ENCODE peak calls at places on chromosome 21, in four cellular contexts. C, R, V and J are unnamed samples.
A peak's percentile ranks its signal among the peaks of the same experiment; 100 is the strongest.

GRCh38 chr21:16587141-16587570 is 857.4 kb downstream of the USP25 start:
- DNase-seq in C (peak; percentile 29), R (peak; percentile 32), V (peak; percentile 73), J (no peak)

GRCh38 chr21:36063375-36064084 is 3.2 kb upstream of the SETD4 start:
- DNase-seq in C (no peak), R (no peak), V (no peak), J (no peak)

GRCh38 chr21:29309703-29310102 is 11.0 kb downstream of the BACH1 start:
- DNase-seq in C (no peak), R (no peak), V (no peak), J (no peak)

GRCh38 chr21:33362044-33362555 is 37.3 kb downstream of the IFNAR1 start:
- DNase-seq in C (no peak), R (no peak), V (no peak), J (peak; percentile 73)

GRCh38 chr21:21366277-21366676 is 368.1 kb downstream of the NCAM2 start:
- DNase-seq in C (no peak), R (no peak), V (no peak), J (no peak)

GRCh38 chr21:24995206-24995605 is 612.1 kb downstream of the MRPL39 start:
- DNase-seq in C (no peak), R (no peak), V (peak; percentile 41), J (no peak)

GRCh38 chr21:26116456-26117011 is 54.0 kb downstream of the APP start:
- DNase-seq in C (no peak), R (no peak), V (peak; percentile 49), J (no peak)

GRCh38 chr21:35563885-35564451 is 496.4 kb downstream of the SETD4 start:
- DNase-seq in C (no peak), R (peak; percentile 77), V (peak; percentile 97), J (no peak)

GRCh38 chr21:24428539-24429186 is 1178.6 kb downstream of the MRPL39 start:
- DNase-seq in C (no peak), R (no peak), V (no peak), J (no peak)

GRCh38 chr21:27734146-27734545 is 767.3 kb upstream of the ADAMTS5 start:
- DNase-seq in C (no peak), R (peak; percentile 49), V (peak; percentile 53), J (no peak)

GRCh38 chr21:21788591-21788990 is 790.4 kb downstream of the NCAM2 start:
- DNase-seq in C (no peak), R (no peak), V (no peak), J (no peak)

GRCh38 chr21:28714795-28715464 is 277.7 kb downstream of the LTN1 start:
- DNase-seq in C (no peak), R (peak; percentile 46), V (peak; percentile 88), J (no peak)

GRCh38 chr21:37407719-37408455 is 41.3 kb downstream of the DYRK1A start:
- DNase-seq in C (no peak), R (no peak), V (peak; percentile 63), J (no peak)

GRCh38 chr21:37909936-37910335 is 6.3 kb downstream of the KCNJ6 start:
- DNase-seq in C (no peak), R (no peak), V (no peak), J (no peak)

GRCh38 chr21:37631319-37632117 is 264.9 kb downstream of the DYRK1A start:
- DNase-seq in C (peak; percentile 9), R (no peak), V (no peak), J (no peak)

GRCh38 chr21:35469446-35469845 is 420.3 kb upstream of the RUNX1 start:
- DNase-seq in C (no peak), R (no peak), V (peak; percentile 80), J (no peak)

GRCh38 chr21:25169370-25169769 is 437.9 kb downstream of the MRPL39 start:
- DNase-seq in C (no peak), R (no peak), V (no peak), J (no peak)

GRCh38 chr21:25733859-25734653 is 648 bp downstream of the ATP5PF start:
- DNase-seq in C (no peak), R (peak; percentile 1), V (peak; percentile 36), J (no peak)

GRCh38 chr21:25878334-25878733 is 143.6 kb downstream of the GABPA start:
- DNase-seq in C (no peak), R (no peak), V (peak; percentile 32), J (no peak)

GRCh38 chr21:37365657-37366487 is 701 bp upstream of the DYRK1A start:
- DNase-seq in C (peak; percentile 19), R (no peak), V (peak; percentile 34), J (peak; percentile 47)

GRCh38 chr21:33670076-33670475 is 27.8 kb downstream of the ITSN1 start:
- DNase-seq in C (no peak), R (no peak), V (no peak), J (no peak)

GRCh38 chr21:36542312-36543101 is 62.6 kb upstream of the CLDN14 start:
- DNase-seq in C (no peak), R (no peak), V (no peak), J (no peak)

GRCh38 chr21:36747815-36748381 is 49.0 kb downstream of the SIM2 start:
- DNase-seq in C (no peak), R (no peak), V (peak; percentile 16), J (no peak)

GRCh38 chr21:35850029-35850428 is 210.3 kb downstream of the SETD4 start:
- DNase-seq in C (no peak), R (peak; percentile 27), V (peak; percentile 35), J (no peak)

GRCh38 chr21:27771938-27772505 is 805.1 kb upstream of the ADAMTS5 start:
- DNase-seq in C (no peak), R (no peak), V (no peak), J (no peak)

GRCh38 chr21:27261676-27262075 is 294.8 kb upstream of the ADAMTS5 start:
- DNase-seq in C (no peak), R (no peak), V (no peak), J (no peak)

GRCh38 chr21:17460094-17460493 is 52.7 kb upstream of the CXADR start:
- DNase-seq in C (no peak), R (no peak), V (peak; percentile 33), J (no peak)

GRCh38 chr21:16742116-16742515 is 770.7 kb upstream of the CXADR start:
- DNase-seq in C (no peak), R (no peak), V (peak; percentile 81), J (no peak)

GRCh38 chr21:17828223-17828622 is 9.1 kb upstream of the C21orf91 start:
- DNase-seq in C (no peak), R (no peak), V (peak; percentile 43), J (no peak)

GRCh38 chr21:36706951-36707762 is 8.2 kb downstream of the SIM2 start:
- DNase-seq in C (no peak), R (no peak), V (no peak), J (no peak)

GRCh38 chr21:34877485-34878128 is 171.5 kb downstream of the RUNX1 start:
- DNase-seq in C (no peak), R (no peak), V (no peak), J (no peak)

GRCh38 chr21:36203603-36203889 is 46.9 kb downstream of the DOP1B start:
- DNase-seq in C (peak; percentile 49), R (peak; percentile 64), V (peak; percentile 87), J (no peak)

GRCh38 chr21:35927262-35927661 is 133.1 kb downstream of the SETD4 start:
- DNase-seq in C (no peak), R (no peak), V (no peak), J (no peak)

GRCh38 chr21:36929622-36930021 is 36.8 kb downstream of the HLCS start:
- DNase-seq in C (no peak), R (no peak), V (no peak), J (no peak)

GRCh38 chr21:28419811-28420210 is 572.9 kb downstream of the LTN1 start:
- DNase-seq in C (no peak), R (no peak), V (no peak), J (no peak)

GRCh38 chr21:29892379-29892778 is 47.4 kb downstream of the GRIK1 start:
- DNase-seq in C (no peak), R (no peak), V (no peak), J (no peak)

GRCh38 chr21:16419188-16419874 is 689.5 kb downstream of the USP25 start:
- DNase-seq in C (no peak), R (peak; percentile 63), V (peak; percentile 98), J (no peak)

GRCh38 chr21:33403128-33403785 is at the start of gene IFNGR2:
- DNase-seq in C (no peak), R (no peak), V (no peak), J (no peak)

GRCh38 chr21:29296452-29296851 is 2.3 kb upstream of the BACH1 start:
- DNase-seq in C (no peak), R (no peak), V (no peak), J (no peak)

GRCh38 chr21:41823166-41823565 is 56.0 kb downstream of the PRDM15 start:
- DNase-seq in C (no peak), R (no peak), V (no peak), J (no peak)

GRCh38 chr21:41823906-41824305 is 55.2 kb downstream of the PRDM15 start:
- DNase-seq in C (no peak), R (no peak), V (no peak), J (no peak)

GRCh38 chr21:41821081-41821755 is 54.4 kb upstream of the RIPK4 start:
- DNase-seq in C (no peak), R (no peak), V (no peak), J (no peak)

GRCh38 chr21:41820384-41821080 is 53.7 kb upstream of the RIPK4 start:
- DNase-seq in C (no peak), R (no peak), V (no peak), J (no peak)

DNA sequence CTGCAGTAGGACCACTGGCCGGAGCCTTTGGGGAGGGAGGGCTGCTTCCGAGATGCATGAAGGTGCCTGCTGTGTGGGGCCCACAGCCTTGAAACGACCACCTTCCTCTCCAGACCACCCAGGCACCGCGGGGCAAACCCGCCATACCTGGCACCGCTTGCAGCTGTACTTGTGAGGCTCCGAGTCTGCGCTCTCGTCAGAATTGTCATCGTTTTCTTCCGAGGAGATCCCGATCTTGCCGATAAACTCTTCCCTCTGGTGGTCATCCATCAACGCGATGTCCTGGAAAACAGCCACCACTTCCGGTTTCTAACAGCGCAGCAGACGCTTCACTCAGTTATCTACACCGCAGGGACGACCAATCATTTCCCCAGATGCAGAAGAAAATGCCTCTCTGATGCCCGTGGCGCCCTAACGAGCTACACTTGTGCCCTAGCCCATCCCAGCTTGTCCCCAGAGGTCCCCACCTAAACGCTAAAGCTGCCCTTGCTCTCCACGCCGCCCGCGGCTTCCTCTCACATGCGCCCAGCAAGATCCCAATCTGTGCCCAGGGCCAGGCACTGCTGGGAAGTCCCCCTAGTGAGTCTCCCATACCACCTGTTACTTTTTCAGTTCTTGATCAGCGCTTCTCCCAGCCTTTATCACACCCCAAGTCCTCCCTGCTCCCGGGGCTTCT is 55.0 kb upstream of the RIPK4 start:
- DNase-seq in C (no peak), R (no peak), V (no peak), J (no peak)
- TF ChIP-seq CTCF in C (no peak), R (no peak), V (no peak), J (no peak)

GRCh38 chr21:46324390-46325072 is 575 bp downstream of the PCNT start:
- DNase-seq in C (peak; percentile 44), R (peak; percentile 21), V (peak; percentile 41), J (peak; percentile 82)
- TF ChIP-seq CTCF in C (no peak), R (peak; percentile 10), V (no peak), J (peak; percentile 29)

GRCh38 chr21:44589586-44590305 is 2.6 kb downstream of the KRTAP10-6 start:
- DNase-seq in C (no peak), R (no peak), V (no peak), J (no peak)
- TF ChIP-seq CTCF in C (no peak), R (no peak), V (no peak), J (no peak)

DNA sequence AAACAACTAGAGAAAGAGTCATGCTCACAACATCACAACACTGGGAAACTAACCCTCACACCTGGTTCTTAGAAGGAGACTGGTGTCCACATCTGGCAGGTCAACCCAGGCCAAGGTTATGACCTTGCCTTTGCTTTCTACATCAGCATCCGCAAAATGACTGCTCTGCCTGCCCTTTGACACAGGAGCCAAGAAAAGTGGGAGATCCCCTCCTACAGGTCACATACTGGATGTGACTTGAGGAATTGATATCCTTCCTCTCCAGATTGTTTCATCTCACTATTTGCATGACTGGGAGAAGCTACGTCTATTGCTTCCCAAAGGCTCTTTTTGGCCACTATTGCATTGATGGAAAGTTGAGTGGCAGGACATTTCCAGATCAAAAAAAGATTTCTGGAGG is 115.5 kb downstream of the MIS18A start:
- DNase-seq in C (no peak), R (no peak), V (no peak), J (no peak)
- TF ChIP-seq CTCF in C (no peak), R (no peak), V (no peak), J (no peak)